ENCODE peak calls at places on chromosomes 13 and 19, in seven cellular contexts. One of them, this sample, is unnamed.

GRCh38 chr19:13830761-13831481 is 35.7 kb downstream of the ZSWIM4 start:
- DNase-seq in A172: peak; percentile 40
- DNase-seq in lung: no peak
- DNase-seq in NCI-H345: no peak
- DNase-seq in hepatocyte: no peak
- DNase-seq in K562: no peak
- DNase-seq in RWPE2: no peak
- DNase-seq in this sample: no peak

GRCh38 chr19:10773969-10774368 is 56.1 kb downstream of the DNM2 start:
- DNase-seq in A172: no peak
- DNase-seq in lung: no peak
- DNase-seq in NCI-H345: no peak
- DNase-seq in hepatocyte: no peak
- DNase-seq in K562: no peak
- DNase-seq in RWPE2: no peak
- DNase-seq in this sample: no peak

GRCh38 chr13:94710881-94711560 is 1.3 kb downstream of the SOX21 start:
- DNase-seq in K562: peak; percentile 54
- DNase-seq in RWPE2: peak; percentile 59
- DNase-seq in hepatocyte: peak; percentile 43
- DNase-seq in NCI-H345: peak; percentile 68
- DNase-seq in lung: no peak
- DNase-seq in A172: no peak
- DNase-seq in this sample: peak; percentile 36

GRCh38 chr13:48009298-48009697 is 8.2 kb upstream of the SUCLA2 start:
- DNase-seq in hepatocyte: no peak
- DNase-seq in A172: peak; percentile 21
- DNase-seq in NCI-H345: no peak
- DNase-seq in K562: no peak
- DNase-seq in lung: no peak
- DNase-seq in RWPE2: no peak
- DNase-seq in this sample: no peak

GRCh38 chr13:32011971-32012370 is 19.6 kb upstream of the FRY start:
- DNase-seq in RWPE2: no peak
- DNase-seq in NCI-H345: no peak
- DNase-seq in A172: no peak
- DNase-seq in K562: no peak
- DNase-seq in lung: no peak
- DNase-seq in hepatocyte: no peak
- DNase-seq in this sample: no peak

GRCh38 chr13:108220042-108220441 is 1.9 kb downstream of the ABHD13 start:
- DNase-seq in K562: no peak
- DNase-seq in A172: no peak
- DNase-seq in NCI-H345: no peak
- DNase-seq in RWPE2: no peak
- DNase-seq in lung: peak; percentile 54
- DNase-seq in hepatocyte: peak; percentile 32
- DNase-seq in this sample: peak; percentile 39

GRCh38 chr13:59409211-59409610 is 754.5 kb downstream of the DIAPH3 start:
- DNase-seq in RWPE2: no peak
- DNase-seq in NCI-H345: peak; percentile 27
- DNase-seq in hepatocyte: peak; percentile 38
- DNase-seq in lung: no peak
- DNase-seq in K562: no peak
- DNase-seq in A172: no peak
- DNase-seq in this sample: no peak

GRCh38 chr19:42113641-42114348 is 18.5 kb downstream of the POU2F2 start:
- DNase-seq in lung: no peak
- DNase-seq in K562: no peak
- DNase-seq in NCI-H345: peak; percentile 67
- DNase-seq in hepatocyte: peak; percentile 67
- DNase-seq in RWPE2: peak; percentile 91
- DNase-seq in A172: peak; percentile 96
- DNase-seq in this sample: peak; percentile 40

GRCh38 chr19:31119951-31120690 is 229.1 kb downstream of the TSHZ3 start:
- DNase-seq in hepatocyte: no peak
- DNase-seq in RWPE2: no peak
- DNase-seq in lung: no peak
- DNase-seq in K562: no peak
- DNase-seq in A172: no peak
- DNase-seq in NCI-H345: no peak
- DNase-seq in this sample: no peak

GRCh38 chr19:1068111-1069001 is 1.4 kb downstream of the ARHGAP45 start:
- DNase-seq in A172: no peak
- DNase-seq in NCI-H345: no peak
- DNase-seq in RWPE2: peak; percentile 42
- DNase-seq in hepatocyte: no peak
- DNase-seq in lung: no peak
- DNase-seq in K562: no peak
- DNase-seq in this sample: no peak

GRCh38 chr13:114043421-114044053 is 69.7 kb upstream of the C13orf46 start:
- DNase-seq in lung: no peak
- DNase-seq in A172: peak; percentile 46
- DNase-seq in hepatocyte: peak; percentile 65
- DNase-seq in NCI-H345: no peak
- DNase-seq in RWPE2: no peak
- DNase-seq in K562: no peak
- DNase-seq in this sample: no peak

GRCh38 chr13:84553252-84553651 is 671.0 kb upstream of the SLITRK1 start:
- DNase-seq in RWPE2: no peak
- DNase-seq in NCI-H345: no peak
- DNase-seq in lung: no peak
- DNase-seq in A172: no peak
- DNase-seq in K562: no peak
- DNase-seq in hepatocyte: no peak
- DNase-seq in this sample: no peak

GRCh38 chr13:103036268-103036667 is 29.9 kb downstream of the SLC10A2 start:
- DNase-seq in K562: no peak
- DNase-seq in hepatocyte: no peak
- DNase-seq in RWPE2: no peak
- DNase-seq in A172: no peak
- DNase-seq in lung: no peak
- DNase-seq in NCI-H345: no peak
- DNase-seq in this sample: no peak

GRCh38 chr13:43368003-43368402 is 344.6 kb downstream of the DNAJC15 start:
- DNase-seq in lung: no peak
- DNase-seq in RWPE2: no peak
- DNase-seq in hepatocyte: peak; percentile 22
- DNase-seq in K562: no peak
- DNase-seq in NCI-H345: no peak
- DNase-seq in A172: no peak
- DNase-seq in this sample: no peak

GRCh38 chr13:43080199-43080598 is 56.8 kb downstream of the DNAJC15 start:
- DNase-seq in A172: no peak
- DNase-seq in RWPE2: no peak
- DNase-seq in NCI-H345: no peak
- DNase-seq in hepatocyte: no peak
- DNase-seq in K562: no peak
- DNase-seq in lung: no peak
- DNase-seq in this sample: no peak

GRCh38 chr19:42421101-42421500 is 6.1 kb downstream of the LIPE start:
- DNase-seq in K562: no peak
- DNase-seq in NCI-H345: no peak
- DNase-seq in RWPE2: no peak
- DNase-seq in A172: no peak
- DNase-seq in lung: no peak
- DNase-seq in hepatocyte: no peak
- DNase-seq in this sample: no peak

GRCh38 chr13:113443991-113444390 is 9.3 kb downstream of the ADPRHL1 start:
- DNase-seq in K562: no peak
- DNase-seq in NCI-H345: no peak
- DNase-seq in hepatocyte: no peak
- DNase-seq in A172: no peak
- DNase-seq in RWPE2: no peak
- DNase-seq in lung: no peak
- DNase-seq in this sample: no peak

GRCh38 chr13:93561553-93561952 is 334.9 kb downstream of the GPC6 start:
- DNase-seq in A172: no peak
- DNase-seq in NCI-H345: no peak
- DNase-seq in lung: no peak
- DNase-seq in RWPE2: no peak
- DNase-seq in K562: no peak
- DNase-seq in hepatocyte: no peak
- DNase-seq in this sample: no peak

GRCh38 chr19:10418281-10419199 is 1.8 kb upstream of the PDE4A start:
- DNase-seq in A172: no peak
- DNase-seq in NCI-H345: no peak
- DNase-seq in K562: peak; percentile 17
- DNase-seq in RWPE2: no peak
- DNase-seq in lung: no peak
- DNase-seq in hepatocyte: peak; percentile 17
- DNase-seq in this sample: peak; percentile 48

GRCh38 chr13:40490086-40490723 is 176.2 kb downstream of the FOXO1 start:
- DNase-seq in K562: no peak
- DNase-seq in RWPE2: no peak
- DNase-seq in A172: no peak
- DNase-seq in hepatocyte: no peak
- DNase-seq in lung: no peak
- DNase-seq in NCI-H345: peak; percentile 19
- DNase-seq in this sample: no peak

GRCh38 chr19:41088151-41088550 is at the start of gene CYP2A13:
- DNase-seq in hepatocyte: no peak
- DNase-seq in A172: no peak
- DNase-seq in K562: no peak
- DNase-seq in NCI-H345: no peak
- DNase-seq in lung: no peak
- DNase-seq in RWPE2: no peak
- DNase-seq in this sample: no peak

GRCh38 chr13:22839554-22840286 is 341.1 kb upstream of the SGCG start:
- DNase-seq in lung: no peak
- DNase-seq in A172: no peak
- DNase-seq in hepatocyte: no peak
- DNase-seq in RWPE2: no peak
- DNase-seq in NCI-H345: no peak
- DNase-seq in K562: peak; percentile 9
- DNase-seq in this sample: no peak

GRCh38 chr13:30186644-30187431 is 120.5 kb downstream of the KATNAL1 start:
- DNase-seq in NCI-H345: peak; percentile 78
- DNase-seq in lung: no peak
- DNase-seq in RWPE2: no peak
- DNase-seq in hepatocyte: no peak
- DNase-seq in K562: no peak
- DNase-seq in A172: peak; percentile 36
- DNase-seq in this sample: peak; percentile 28

GRCh38 chr19:6707011-6707657 is 13.3 kb downstream of the C3 start:
- DNase-seq in hepatocyte: no peak
- DNase-seq in lung: no peak
- DNase-seq in RWPE2: no peak
- DNase-seq in A172: no peak
- DNase-seq in NCI-H345: no peak
- DNase-seq in K562: no peak
- DNase-seq in this sample: no peak

GRCh38 chr19:43726736-43727592 is 11.1 kb downstream of the IRGC start:
- DNase-seq in NCI-H345: no peak
- DNase-seq in RWPE2: no peak
- DNase-seq in lung: no peak
- DNase-seq in A172: no peak
- DNase-seq in K562: no peak
- DNase-seq in hepatocyte: no peak
- DNase-seq in this sample: no peak

GRCh38 chr19:676343-677105 is at the start of gene FSTL3:
- DNase-seq in hepatocyte: peak; percentile 77
- DNase-seq in lung: no peak
- DNase-seq in RWPE2: no peak
- DNase-seq in NCI-H345: no peak
- DNase-seq in K562: peak; percentile 58
- DNase-seq in A172: peak; percentile 60
- DNase-seq in this sample: no peak